ENCODE peak calls at places on chromosomes 13 and 19, in five cellular contexts. N is ascending aorta; O is foreskin fibroblast; P is CD8-positive, alpha-beta T cell; W is osteoblast. M is an unnamed sample.

GRCh38 chr13:46592410-46592809 is 39.4 kb downstream of the LRCH1 start:
- DNase-seq in N (no peak), O (no peak), P (no peak), W (no peak), M (no peak)

GRCh38 chr13:24216176-24216575 is 55.7 kb downstream of the SPATA13 start:
- DNase-seq in N (no peak), O (no peak), P (no peak), W (no peak), M (peak)

GRCh38 chr13:48942131-48942530 is 33.6 kb upstream of the FNDC3A start:
- DNase-seq in N (no peak), O (peak), P (no peak), W (no peak), M (peak)

GRCh38 chr19:12938536-12939291 is at the start of gene CALR:
- DNase-seq in N (no peak), O (peak), P (no peak), W (peak), M (peak)

GRCh38 chr13:80498433-80498832 is 157.5 kb upstream of the SPRY2 start:
- DNase-seq in N (no peak), O (no peak), P (no peak), W (no peak), M (no peak)

GRCh38 chr13:101942038-101942437 is 459.8 kb downstream of the FGF14 start:
- DNase-seq in N (no peak), O (peak), P (no peak), W (peak), M (peak)

GRCh38 chr19:51396175-51396574 is 5.8 kb upstream of the C19orf84 start:
- DNase-seq in N (no peak), O (no peak), P (no peak), W (no peak), M (no peak)

GRCh38 chr19:19749332-19750130 is 16.6 kb upstream of the ZNF14 start:
- DNase-seq in N (no peak), O (no peak), P (no peak), W (peak), M (no peak)

GRCh38 chr19:16888629-16889371 is at the start of gene F2RL3:
- DNase-seq in N (no peak), O (peak), P (no peak), W (no peak), M (no peak)

GRCh38 chr13:28678809-28679208 is 19.9 kb downstream of the POMP start:
- DNase-seq in N (no peak), O (peak), P (no peak), W (no peak), M (no peak)

GRCh38 chr19:1265611-1266115 is 3.5 kb upstream of the CIRBP start:
- DNase-seq in N (peak), O (peak), P (no peak), W (peak), M (peak)

GRCh38 chr13:73938375-73939070 is 195.7 kb downstream of the KLF12 start:
- DNase-seq in N (no peak), O (peak), P (no peak), W (peak), M (peak)

GRCh38 chr19:54096642-54097106 is 3.9 kb downstream of the OSCAR start:
- DNase-seq in N (no peak), O (peak), P (no peak), W (peak), M (peak)

GRCh38 chr13:110561335-110562033 is at the start of gene RAB20:
- DNase-seq in N (peak), O (peak), P (peak), W (peak), M (peak)

DNA sequence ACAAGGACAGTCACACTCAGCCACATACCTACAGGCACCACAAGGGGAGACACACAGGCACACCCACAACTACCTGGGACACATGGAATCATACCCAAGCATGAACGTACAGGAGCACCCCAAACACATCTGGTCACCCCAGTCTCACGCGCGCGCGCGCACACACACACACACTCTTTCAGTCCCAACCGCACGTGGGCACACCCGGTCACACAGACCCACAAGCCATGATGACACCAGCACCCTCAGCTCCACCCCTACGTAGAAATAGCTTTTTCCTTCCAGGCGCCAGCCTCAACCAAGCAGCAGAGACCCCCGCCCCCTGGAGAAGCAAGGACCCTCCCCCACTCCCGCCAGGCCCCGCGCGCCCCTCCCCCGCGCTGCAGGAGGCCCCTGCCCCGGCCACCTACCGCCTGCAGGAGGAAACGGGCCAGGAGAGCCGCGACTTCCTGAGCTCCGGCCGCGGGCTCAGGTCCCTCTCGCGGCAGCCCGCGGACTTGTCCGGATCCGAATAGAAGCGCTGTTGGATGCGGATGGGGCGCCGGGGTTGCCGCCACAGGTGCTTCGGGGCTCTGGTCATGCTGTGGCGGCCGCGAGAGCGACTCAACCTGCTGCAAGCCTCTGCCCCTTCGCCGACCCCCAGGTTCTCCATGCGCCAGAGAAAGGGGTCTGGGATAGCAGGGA is 6.4 kb upstream of the PDE4C start:
- DNase-seq in N (no peak), O (no peak), P (no peak), W (peak), M (no peak)
- TF ChIP-seq CTCF in N (no peak), O (no peak), P (no peak), W (no peak), M (peak)

GRCh38 chr13:59423708-59424355 is 739.9 kb downstream of the DIAPH3 start:
- DNase-seq in N (no peak), O (no peak), P (no peak), W (no peak), M (no peak)

GRCh38 chr13:59425211-59425721 is 738.5 kb downstream of the DIAPH3 start:
- DNase-seq in N (no peak), O (peak), P (no peak), W (no peak), M (peak)

GRCh38 chr13:59424661-59425060 is 739.1 kb downstream of the DIAPH3 start:
- DNase-seq in N (no peak), O (peak), P (no peak), W (no peak), M (no peak)

GRCh38 chr13:59422646-59423045 is 741.1 kb downstream of the DIAPH3 start:
- DNase-seq in N (no peak), O (peak), P (no peak), W (no peak), M (no peak)
- H3K4me3 ChIP-seq in N (no peak), O (no peak), P (no peak), W (no peak), M (no peak)

DNA sequence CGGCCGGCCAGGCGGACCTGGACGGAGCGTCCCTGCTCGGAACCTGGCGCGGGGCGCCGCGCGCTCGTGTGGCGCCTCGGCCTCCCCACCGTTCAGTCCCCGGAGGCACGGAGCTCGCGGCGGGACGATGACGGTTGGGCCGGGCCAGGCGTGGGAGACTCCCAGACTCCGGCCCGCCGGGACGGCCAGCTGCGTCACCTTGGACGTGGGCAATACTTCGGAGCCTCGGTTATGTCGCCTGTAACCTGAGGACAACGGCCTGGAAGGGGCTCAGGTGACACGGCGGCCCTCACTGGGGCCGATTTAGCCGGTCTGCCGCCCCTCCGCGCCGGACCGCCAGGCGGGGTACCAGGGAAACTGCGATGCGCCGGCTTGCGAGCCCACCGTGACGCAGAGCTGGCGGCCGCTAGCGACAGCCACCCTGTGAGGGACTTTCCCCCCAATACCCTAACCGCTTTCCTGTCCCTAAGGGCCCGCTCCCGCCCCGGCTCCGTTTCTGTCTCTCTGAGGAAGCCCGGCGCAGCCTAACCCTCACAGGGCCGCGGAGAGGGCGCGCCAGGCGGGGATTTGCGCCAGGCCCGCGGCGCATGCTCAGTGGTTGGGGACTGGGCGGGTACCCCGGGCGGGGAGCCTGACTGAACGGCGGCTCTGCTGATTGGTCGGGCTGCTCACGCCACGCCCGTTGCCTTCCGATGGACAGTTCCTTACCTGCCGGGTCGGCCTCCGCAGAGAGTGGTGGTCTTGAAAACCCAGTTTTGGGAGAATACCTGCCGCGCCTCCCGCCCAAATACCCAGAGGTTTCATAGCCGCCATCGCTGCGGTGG is 109.5 kb upstream of the DOCK9 start:
- DNase-seq in N (peak), O (peak), P (peak), W (peak), M (peak)
- TF ChIP-seq CTCF in N (no peak), O (peak), P (peak), W (no peak), M (peak)

DNA sequence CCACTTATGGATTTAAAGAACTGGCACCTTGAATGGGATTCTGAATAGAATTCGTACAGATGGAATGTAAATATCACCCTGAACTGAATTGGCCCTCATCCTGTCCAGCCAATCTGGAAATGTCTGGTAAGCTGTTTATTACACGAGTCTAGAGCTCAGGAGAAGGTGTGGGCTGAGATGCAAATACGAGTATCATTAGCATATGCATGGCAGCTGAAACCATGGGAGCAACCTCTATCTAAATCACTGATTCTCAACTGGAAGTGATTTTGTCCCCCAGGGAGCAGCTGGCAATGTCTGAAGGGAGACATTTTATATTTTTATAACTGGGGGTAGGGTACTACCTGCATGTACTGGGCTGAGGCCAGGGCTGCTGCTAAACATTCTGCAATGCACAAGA is 15.6 kb upstream of the VWA8 start:
- DNase-seq in N (no peak), O (no peak), P (no peak), W (no peak), M (no peak)
- H3K4me3 ChIP-seq in N (no peak), O (no peak), P (no peak), W (no peak), M (no peak)

DNA sequence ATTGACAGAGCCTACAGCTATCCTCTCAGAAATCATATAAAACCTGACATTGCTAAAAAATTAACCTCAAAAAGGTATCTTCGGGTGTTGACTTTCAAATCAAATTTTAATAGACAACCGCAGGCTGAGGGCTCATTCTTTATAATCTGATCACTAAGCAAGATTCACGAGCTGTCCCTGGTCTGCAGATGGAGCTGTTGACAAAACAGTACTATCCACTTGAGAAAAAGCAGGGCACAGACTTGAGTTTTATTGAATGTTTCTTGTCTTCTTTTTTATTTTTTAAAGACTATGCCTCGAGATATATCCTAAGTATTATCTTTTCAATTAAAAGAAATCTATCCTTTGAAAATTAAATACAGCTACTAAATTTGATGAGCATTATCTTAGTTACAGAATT is 540.5 kb downstream of the PCDH9 start:
- DNase-seq in N (no peak), O (peak), P (no peak), W (no peak), M (peak)
- TF ChIP-seq CTCF in N (no peak), O (peak), P (no peak), W (peak), M (peak)

DNA sequence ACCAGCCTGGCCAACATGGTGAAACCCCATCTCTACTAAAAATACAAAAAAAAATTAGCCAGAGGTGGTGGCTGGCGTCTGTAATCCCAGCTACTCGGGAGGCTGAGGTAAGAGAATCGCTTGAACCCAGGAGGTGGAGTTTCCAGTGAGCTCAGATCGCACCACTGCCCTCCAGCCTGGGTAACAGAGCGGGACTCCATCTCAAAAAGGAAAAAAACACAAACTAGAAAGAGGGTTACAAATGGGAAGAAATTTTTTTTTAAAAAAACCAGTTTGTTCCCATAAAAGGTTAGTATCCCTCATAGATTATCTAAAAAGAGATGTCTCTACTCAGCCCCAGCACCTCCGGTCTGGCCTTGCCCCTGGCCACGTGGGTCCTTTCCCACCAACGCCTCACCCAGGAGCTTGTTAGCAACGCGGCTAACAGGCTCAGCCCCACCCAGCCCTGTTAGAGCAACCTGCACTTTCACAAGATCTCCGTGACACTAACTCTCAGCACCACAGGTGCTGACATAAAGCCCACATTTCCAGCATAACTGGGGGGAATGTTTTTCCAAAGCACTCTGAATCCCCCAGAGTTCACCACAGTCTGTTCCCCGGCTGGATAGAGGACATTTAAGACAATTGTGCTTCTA is 4.3 kb downstream of the DMKN start:
- DNase-seq in N (no peak), O (no peak), P (peak), W (peak), M (no peak)
- H3K4me3 ChIP-seq in N (peak), O (no peak), P (no peak), W (no peak), M (no peak)

GRCh38 chr19:38979867-38980266 is 4.3 kb upstream of the FBXO17 start:
- DNase-seq in N (no peak), O (no peak), P (no peak), W (no peak), M (no peak)

GRCh38 chr19:38988632-38989031 is 13.1 kb upstream of the FBXO17 start:
- DNase-seq in N (no peak), O (no peak), P (no peak), W (no peak), M (no peak)

GRCh38 chr19:38989066-38989605 is 13.6 kb upstream of the FBXO17 start:
- DNase-seq in N (no peak), O (peak), P (no peak), W (peak), M (peak)

GRCh38 chr19:38980583-38981374 is 5.2 kb upstream of the FBXO17 start:
- DNase-seq in N (no peak), O (no peak), P (no peak), W (no peak), M (no peak)

DNA sequence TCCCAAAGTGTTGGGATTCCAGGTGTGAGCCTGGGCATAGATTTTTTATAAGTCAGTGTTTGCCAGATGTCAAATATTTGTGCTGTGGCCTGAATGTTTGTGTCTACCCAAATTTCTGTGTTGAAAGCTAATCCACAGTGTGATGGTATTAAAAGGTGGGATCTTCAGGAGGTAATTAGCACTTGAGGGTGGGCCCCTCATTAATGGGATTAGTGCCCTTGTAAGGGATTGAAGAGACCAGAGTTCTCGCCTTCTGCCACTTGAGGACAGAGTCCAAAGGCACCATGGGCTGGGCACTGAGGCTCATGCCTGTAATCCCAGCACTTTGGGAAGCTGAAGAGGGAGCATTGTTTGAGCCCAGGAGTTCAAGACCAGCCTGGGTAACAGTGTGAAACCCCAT is 9.7 kb upstream of the FBXO17 start:
- DNase-seq in N (no peak), O (no peak), P (no peak), W (no peak), M (no peak)
- TF ChIP-seq CTCF in N (no peak), O (no peak), P (no peak), W (no peak), M (no peak)

GRCh38 chr13:113747291-113747833 is 11.7 kb upstream of the TMEM255B start:
- DNase-seq in N (no peak), O (no peak), P (no peak), W (no peak), M (no peak)
- H3K4me3 ChIP-seq in N (no peak), O (no peak), P (no peak), W (no peak), M (no peak)

GRCh38 chr13:42327725-42328124 is 55.8 kb downstream of the AKAP11 start:
- DNase-seq in N (no peak), O (no peak), P (no peak), W (no peak), M (no peak)
- TF ChIP-seq CTCF in N (no peak), O (no peak), P (no peak), W (no peak), M (no peak)